ENCODE peak calls at places on chromosomes 2 and 18, in eight cellular contexts. P is MM.1S, W is mucosa of descending colon, Z is HFFc6, S is mammary epithelial cell, A is NB4, H is GM23338, M is Calu3. B is an unnamed sample.

GRCh38 chr2:165239230-165239629 is at the start of gene SCN2A:
- DNase-seq in P (peak; percentile 56), W (no peak), Z (peak; percentile 42), S (peak; percentile 35), A (peak; percentile 58), H (peak; percentile 73), M (peak; percentile 35), B (peak; percentile 4)

GRCh38 chr2:99708231-99708630 is 218.4 kb upstream of the REV1 start:
- DNase-seq in P (no peak), W (no peak), Z (no peak), S (no peak), A (no peak), H (peak; percentile 39), M (no peak), B (no peak)

GRCh38 chr2:164622338-164623106 is 1.2 kb upstream of the GRB14 start:
- DNase-seq in P (no peak), W (no peak), Z (no peak), S (no peak), A (no peak), H (peak; percentile 41), M (no peak), B (no peak)

GRCh38 chr2:230830428-230830827 is 34.3 kb upstream of the ITM2C start:
- DNase-seq in P (no peak), W (no peak), Z (peak; percentile 13), S (peak; percentile 20), A (peak; percentile 26), H (no peak), M (no peak), B (no peak)

GRCh38 chr2:47043142-47043890 is 111.8 kb downstream of the STPG4 start:
- DNase-seq in P (no peak), W (no peak), Z (peak; percentile 93), S (peak; percentile 94), A (peak; percentile 52), H (peak; percentile 27), M (peak; percentile 84), B (no peak)

GRCh38 chr2:70966681-70967080 is 11.7 kb upstream of the ANKRD53 start:
- DNase-seq in P (no peak), W (no peak), Z (no peak), S (no peak), A (no peak), H (no peak), M (no peak), B (no peak)

GRCh38 chr2:144479138-144479537 is 40.8 kb downstream of the ZEB2 start:
- DNase-seq in P (no peak), W (no peak), Z (peak; percentile 30), S (peak; percentile 56), A (no peak), H (peak; percentile 77), M (no peak), B (no peak)

GRCh38 chr2:235765181-235765820 is 271.5 kb downstream of the AGAP1 start:
- DNase-seq in P (no peak), W (no peak), Z (peak; percentile 35), S (no peak), A (no peak), H (no peak), M (no peak), B (no peak)

GRCh38 chr2:66030553-66030952 is 404.4 kb upstream of the MEIS1 start:
- DNase-seq in P (no peak), W (no peak), Z (no peak), S (no peak), A (no peak), H (peak; percentile 69), M (no peak), B (no peak)

GRCh38 chr2:73823916-73824523 is 4.7 kb upstream of the STAMBP start:
- DNase-seq in P (peak; percentile 70), W (no peak), Z (peak; percentile 71), S (peak; percentile 57), A (peak; percentile 89), H (peak; percentile 81), M (peak; percentile 46), B (peak; percentile 47)

GRCh38 chr18:35267809-35268208 is 22.2 kb downstream of the ZSCAN30 start:
- DNase-seq in P (no peak), W (peak; percentile 62), Z (no peak), S (no peak), A (no peak), H (peak; percentile 49), M (no peak), B (no peak)

GRCh38 chr2:63861220-63861822 is 19.6 kb downstream of the UGP2 start:
- DNase-seq in P (peak; percentile 52), W (no peak), Z (peak; percentile 30), S (no peak), A (peak; percentile 73), H (peak; percentile 77), M (peak; percentile 51), B (peak; percentile 34)

GRCh38 chr18:50285631-50286321 is 1.7 kb downstream of the CXXC1 start:
- DNase-seq in P (no peak), W (peak; percentile 56), Z (no peak), S (no peak), A (no peak), H (no peak), M (no peak), B (no peak)

GRCh38 chr18:50289103-50289433 is 1.6 kb upstream of the CXXC1 start:
- DNase-seq in P (no peak), W (no peak), Z (no peak), S (no peak), A (no peak), H (no peak), M (no peak), B (no peak)

GRCh38 chr18:50286391-50287027 is 983 bp downstream of the CXXC1 start:
- DNase-seq in P (no peak), W (peak; percentile 84), Z (peak; percentile 38), S (peak; percentile 64), A (no peak), H (peak; percentile 61), M (peak; percentile 52), B (no peak)

GRCh38 chr18:50287028-50287440 is 458 bp downstream of the CXXC1 start:
- DNase-seq in P (no peak), W (peak; percentile 77), Z (no peak), S (no peak), A (no peak), H (no peak), M (no peak), B (no peak)

GRCh38 chr18:50287441-50288347 is at the start of gene CXXC1:
- DNase-seq in P (peak; percentile 98), W (peak; percentile 100), Z (peak; percentile 99), S (peak; percentile 99), A (peak; percentile 99), H (peak; percentile 100), M (peak; percentile 96), B (peak; percentile 91)
- TF ChIP-seq CTCF in P (peak; percentile 58), W (no peak), Z (peak; percentile 75), S (peak; percentile 51), A (peak; percentile 30), H (peak; percentile 29), M (peak; percentile 63), B (peak; percentile 48)

DNA sequence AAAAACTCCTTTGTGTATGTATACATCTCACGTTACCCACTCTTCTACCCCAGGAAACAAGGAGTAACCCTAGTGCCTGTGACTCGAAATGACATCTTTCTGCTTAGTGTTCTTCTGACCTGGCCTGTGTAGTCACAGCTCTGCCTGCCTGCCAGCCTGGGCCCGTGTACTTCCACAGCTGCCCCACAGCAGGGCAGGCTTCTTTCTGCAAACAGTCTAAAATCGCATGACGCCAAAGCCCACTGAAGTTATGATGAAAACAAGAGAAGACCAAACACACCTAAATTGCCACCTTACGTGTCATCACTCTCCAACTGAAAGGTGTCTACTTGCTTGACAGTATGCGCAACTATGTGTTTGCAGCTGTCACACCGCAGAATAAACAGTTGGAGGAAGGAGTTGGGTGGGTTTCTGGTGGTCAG is 1.5 kb downstream of the GAREM1 start:
- DNase-seq in P (peak; percentile 58), W (peak; percentile 53), Z (peak; percentile 2), S (peak; percentile 40), A (no peak), H (no peak), M (peak; percentile 42), B (no peak)
- TF ChIP-seq CTCF in P (peak; percentile 39), W (no peak), Z (peak; percentile 9), S (peak; percentile 33), A (no peak), H (peak; percentile 21), M (no peak), B (no peak)

DNA sequence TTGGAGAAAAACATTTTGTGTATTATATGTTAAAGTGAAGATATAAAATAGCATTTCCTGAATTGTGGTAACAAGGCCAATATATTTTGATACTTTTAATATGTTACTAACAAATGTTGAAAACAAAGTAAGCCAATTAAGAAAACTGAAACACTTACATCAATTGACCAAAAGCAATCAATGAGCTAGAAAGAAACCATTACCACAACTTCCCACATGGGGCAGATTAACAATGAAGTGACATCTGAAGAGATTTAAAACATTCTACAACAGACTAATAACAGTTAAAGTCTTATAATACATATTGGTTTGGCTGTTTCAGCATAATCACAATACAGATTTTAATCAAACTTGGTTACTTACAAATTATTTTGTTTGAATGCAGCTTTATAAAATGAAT is 282.4 kb upstream of the NETO1 start:
- DNase-seq in P (no peak), W (no peak), Z (no peak), S (no peak), A (no peak), H (peak; percentile 41), M (no peak), B (no peak)
- TF ChIP-seq CTCF in P (no peak), W (no peak), Z (peak; percentile 32), S (peak; percentile 10), A (no peak), H (peak; percentile 41), M (no peak), B (no peak)

DNA sequence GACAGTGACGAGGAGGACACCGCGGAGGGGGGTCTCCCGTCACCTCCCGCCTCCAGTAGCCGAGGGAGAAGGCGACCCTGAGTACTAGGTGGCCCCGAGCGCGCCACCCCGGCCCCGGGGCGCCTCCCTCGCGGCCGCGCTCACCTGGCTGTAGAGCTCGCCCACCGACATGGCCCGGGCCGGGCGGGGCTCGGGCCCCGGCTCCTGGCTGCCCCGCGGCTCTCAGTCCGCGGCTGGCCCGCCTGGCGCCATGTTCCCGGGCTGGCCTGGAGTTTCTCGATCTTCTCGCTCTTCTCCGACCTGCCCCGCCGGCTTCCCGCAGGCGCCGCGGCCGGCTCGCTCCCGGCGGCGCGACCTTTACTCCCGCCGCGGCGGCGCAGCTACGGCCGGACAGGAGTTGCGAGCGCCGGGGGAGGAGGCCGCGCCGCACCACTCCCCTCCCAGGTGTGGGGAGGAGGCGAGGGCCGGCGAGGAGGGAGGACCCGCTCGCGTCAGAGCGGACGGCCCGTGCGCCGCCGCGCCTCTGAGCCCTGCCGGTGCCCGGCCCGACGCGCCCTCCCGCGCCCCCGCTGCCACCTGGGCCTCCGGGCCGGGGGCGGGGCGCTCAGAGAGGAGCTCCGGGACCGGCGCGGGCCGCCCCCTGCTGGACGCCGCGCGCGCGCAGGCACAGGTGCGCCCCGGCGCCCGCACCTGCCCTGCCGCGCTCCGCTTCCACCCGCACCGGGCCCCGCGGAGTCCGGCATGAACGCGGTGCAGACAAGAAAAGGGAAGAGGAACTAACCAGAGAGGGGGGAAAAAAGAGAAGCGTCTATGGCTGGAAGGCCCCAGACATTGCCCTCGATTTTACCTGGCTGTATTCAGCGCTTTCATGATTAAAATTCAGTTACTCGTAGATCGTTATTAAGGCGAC is at the start of gene MYO5B:
- DNase-seq in P (peak; percentile 94), W (peak; percentile 90), Z (no peak), S (peak; percentile 89), A (no peak), H (peak; percentile 89), M (peak; percentile 95), B (peak; percentile 83)
- TF ChIP-seq CTCF in P (peak; percentile 18), W (peak; percentile 65), Z (no peak), S (peak; percentile 41), A (no peak), H (no peak), M (peak; percentile 50), B (peak; percentile 63)